ENCODE peak calls at places on chromosomes 11 and 22, in four cellular contexts. M, V, R and Y are unnamed samples.

GRCh38 chr11:1194231-1194976 is 28.5 kb upstream of the MUC5B start:
- DNase-seq in M (peak), V (peak), R (no peak), Y (no peak)

GRCh38 chr11:70925238-70925637 is 327.1 kb downstream of the SHANK2 start:
- DNase-seq in M (no peak), V (no peak), R (no peak), Y (no peak)

GRCh38 chr11:121024989-121025388 is 1.1 kb downstream of the TBCEL start:
- DNase-seq in M (no peak), V (no peak), R (no peak), Y (peak)

GRCh38 chr11:104164028-104164520 is at the start of gene PDGFD:
- DNase-seq in M (peak), V (peak), R (peak), Y (peak)

GRCh38 chr22:22913989-22914388 is 26.4 kb downstream of the IGLL5 start:
- DNase-seq in M (no peak), V (peak), R (no peak), Y (no peak)

GRCh38 chr22:27239520-27239919 is 562.0 kb downstream of the MN1 start:
- DNase-seq in M (no peak), V (no peak), R (no peak), Y (no peak)

GRCh38 chr22:32801001-32801435 is 487 bp upstream of the TIMP3 start:
- DNase-seq in M (no peak), V (no peak), R (no peak), Y (no peak)

GRCh38 chr11:120068114-120068573 is 69.8 kb downstream of the TRIM29 start:
- DNase-seq in M (no peak), V (no peak), R (no peak), Y (no peak)

GRCh38 chr11:69003301-69003865 is 9.7 kb downstream of the MRGPRF start:
- DNase-seq in M (no peak), V (peak), R (no peak), Y (no peak)

GRCh38 chr22:25890651-25891050 is 148.7 kb downstream of the MYO18B start:
- DNase-seq in M (no peak), V (no peak), R (no peak), Y (no peak)

GRCh38 chr11:84905411-84905810 is 721.7 kb downstream of the DLG2 start:
- DNase-seq in M (no peak), V (no peak), R (no peak), Y (no peak)

GRCh38 chr11:34846467-34846866 is 69.7 kb downstream of the APIP start:
- DNase-seq in M (no peak), V (no peak), R (no peak), Y (no peak)

GRCh38 chr22:44906999-44907644 is 102.7 kb downstream of the PHF21B start:
- DNase-seq in M (no peak), V (peak), R (no peak), Y (no peak)

GRCh38 chr11:12098601-12099000 is 11.8 kb upstream of the MICAL2 start:
- DNase-seq in M (no peak), V (no peak), R (no peak), Y (no peak)

GRCh38 chr22:38077096-38077495 is 6.9 kb downstream of the SLC16A8 start:
- DNase-seq in M (no peak), V (no peak), R (no peak), Y (no peak)

GRCh38 chr11:61429346-61429690 is 457 bp downstream of the CPSF7 start:
- DNase-seq in M (peak), V (peak), R (peak), Y (peak)

GRCh38 chr11:15688351-15688792 is 573.6 kb downstream of the INSC start:
- DNase-seq in M (no peak), V (no peak), R (no peak), Y (no peak)

GRCh38 chr22:19786959-19787848 is 26.6 kb downstream of the TBX1 start:
- DNase-seq in M (no peak), V (peak), R (no peak), Y (no peak)

GRCh38 chr11:13697710-13698109 is 29.2 kb downstream of the FAR1 start:
- DNase-seq in M (no peak), V (no peak), R (no peak), Y (no peak)

GRCh38 chr11:1832989-1833365 is 1.8 kb upstream of the SYT8 start:
- DNase-seq in M (no peak), V (peak), R (peak), Y (no peak)

GRCh38 chr11:46238078-46238966 is 39.1 kb upstream of the CREB3L1 start:
- DNase-seq in M (peak), V (peak), R (peak), Y (peak)

GRCh38 chr22:24935771-24936483 is 10.6 kb downstream of the LHFPL7 start:
- DNase-seq in M (no peak), V (no peak), R (no peak), Y (no peak)

GRCh38 chr11:72684236-72684912 is 10.2 kb upstream of the PDE2A start:
- DNase-seq in M (peak), V (peak), R (peak), Y (peak)

GRCh38 chr11:122645847-122646246 is 9.7 kb upstream of the UBASH3B start:
- DNase-seq in M (no peak), V (no peak), R (no peak), Y (no peak)

GRCh38 chr11:16891964-16892363 is 122.2 kb downstream of the PLEKHA7 start:
- DNase-seq in M (no peak), V (no peak), R (no peak), Y (no peak)

GRCh38 chr11:58575377-58576020 is at the start of gene LPXN:
- DNase-seq in M (no peak), V (no peak), R (no peak), Y (no peak)

GRCh38 chr11:64628596-64628995 is 37.6 kb downstream of the SLC22A12 start:
- DNase-seq in M (no peak), V (no peak), R (no peak), Y (no peak)

GRCh38 chr11:64632237-64632636 is 41.2 kb downstream of the SLC22A12 start:
- DNase-seq in M (no peak), V (no peak), R (no peak), Y (no peak)

GRCh38 chr11:64629103-64629502 is 38.1 kb downstream of the SLC22A12 start:
- DNase-seq in M (no peak), V (no peak), R (no peak), Y (no peak)

GRCh38 chr11:64631675-64632074 is 40.7 kb downstream of the SLC22A12 start:
- DNase-seq in M (no peak), V (no peak), R (no peak), Y (no peak)

GRCh38 chr11:64629796-64630562 is 39.0 kb downstream of the SLC22A12 start:
- DNase-seq in M (no peak), V (no peak), R (peak), Y (no peak)
- TF ChIP-seq CTCF in M (no peak), V (no peak), R (peak), Y (no peak)

GRCh38 chr11:86194998-86195397 is 49.6 kb upstream of the EED start:
- DNase-seq in M (no peak), V (no peak), R (no peak), Y (no peak)

GRCh38 chr11:86191874-86192273 is 52.7 kb upstream of the EED start:
- DNase-seq in M (no peak), V (no peak), R (no peak), Y (no peak)

GRCh38 chr11:86196291-86196690 is 48.3 kb upstream of the EED start:
- DNase-seq in M (no peak), V (no peak), R (no peak), Y (no peak)

GRCh38 chr11:86192858-86193257 is 51.7 kb upstream of the EED start:
- DNase-seq in M (no peak), V (no peak), R (no peak), Y (no peak)

GRCh38 chr11:86193297-86194095 is 51.1 kb upstream of the EED start:
- DNase-seq in M (peak), V (peak), R (peak), Y (peak)
- H3K27ac ChIP-seq in M (no peak), V (peak), R (no peak), Y (no peak)

DNA sequence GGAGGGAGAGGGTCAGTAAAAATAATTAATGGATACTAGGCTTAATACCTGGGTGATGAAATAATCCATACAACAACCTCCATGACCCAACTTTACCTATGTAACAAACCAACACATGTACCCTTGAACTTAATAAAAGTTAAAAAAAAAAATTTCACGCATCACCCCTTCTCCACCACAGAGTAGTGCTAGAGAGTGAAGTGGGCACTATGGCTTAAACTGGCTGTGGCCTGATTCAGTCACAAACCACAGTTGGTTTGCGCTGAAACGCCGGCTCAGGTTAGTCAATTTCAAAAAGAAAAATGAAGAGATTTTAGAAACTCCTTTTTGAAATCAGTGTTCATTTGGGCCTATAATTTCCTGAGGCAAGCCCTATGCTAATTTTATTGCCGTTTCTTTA is 144.3 kb downstream of the TRPC6 start:
- DNase-seq in M (no peak), V (no peak), R (no peak), Y (no peak)
- TF ChIP-seq CTCF in M (no peak), V (no peak), R (peak), Y (no peak)

GRCh38 chr11:10454506-10454901 is 560 bp upstream of the AMPD3 start:
- DNase-seq in M (no peak), V (no peak), R (no peak), Y (no peak)
- H3K27ac ChIP-seq in M (no peak), V (peak), R (no peak), Y (peak)

GRCh38 chr22:45994516-45995404 is 17.8 kb upstream of the WNT7B start:
- DNase-seq in M (peak), V (peak), R (peak), Y (peak)
- TF ChIP-seq CTCF in M (peak), V (peak), R (peak), Y (peak)

GRCh38 chr11:107856981-107857517 is 1.5 kb downstream of the SLC35F2 start:
- DNase-seq in M (no peak), V (no peak), R (no peak), Y (no peak)

GRCh38 chr11:107859459-107860239 is 1.1 kb upstream of the SLC35F2 start:
- DNase-seq in M (peak), V (peak), R (peak), Y (peak)

GRCh38 chr11:107856180-107856980 is 2.2 kb downstream of the SLC35F2 start:
- DNase-seq in M (no peak), V (no peak), R (no peak), Y (no peak)

GRCh38 chr11:107858217-107859070 is at the start of gene SLC35F2:
- DNase-seq in M (peak), V (peak), R (peak), Y (peak)

DNA sequence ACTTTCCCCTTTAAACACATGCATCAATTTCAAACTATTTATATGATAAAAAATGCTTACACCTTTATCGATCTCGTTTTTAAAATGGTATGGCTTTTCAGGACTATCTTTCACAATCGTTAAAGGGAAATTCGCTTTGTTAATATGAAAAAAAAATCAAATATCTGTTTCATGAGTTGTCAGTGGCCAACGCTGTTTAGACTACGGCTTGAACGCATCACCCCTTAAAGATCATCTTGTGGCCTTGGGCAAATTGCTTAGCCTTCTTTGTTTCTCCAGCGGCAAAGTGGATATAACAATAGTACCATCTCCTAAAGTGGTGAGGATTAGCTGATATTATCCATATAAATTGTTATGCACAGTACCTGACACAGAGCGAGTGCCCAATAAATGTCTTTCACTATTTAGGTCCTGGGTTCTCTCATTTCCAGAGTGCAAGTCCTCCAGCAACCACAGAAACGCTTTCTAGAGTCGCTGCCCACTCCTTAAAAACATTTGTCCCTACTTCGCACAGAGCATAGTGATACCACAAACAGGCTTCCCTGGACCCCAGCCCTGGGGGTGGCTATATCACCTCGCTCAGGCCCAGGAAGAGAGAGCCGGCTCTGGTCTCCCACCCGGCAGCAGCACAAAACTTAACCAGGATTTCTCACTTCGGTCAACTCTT is 904 bp downstream of the SLC35F2 start:
- DNase-seq in M (no peak), V (no peak), R (no peak), Y (no peak)
- H3K27ac ChIP-seq in M (peak), V (peak), R (no peak), Y (peak)

GRCh38 chr11:41273908-41274307 is 185.5 kb downstream of the LRRC4C start:
- DNase-seq in M (no peak), V (no peak), R (no peak), Y (no peak)
- TF ChIP-seq CTCF in M (no peak), V (no peak), R (no peak), Y (no peak)